ENCODE peak calls at places on chromosomes 7 and 10, in four cellular contexts. E is fibroblast of the aortic adventitia, W is neural crest cell, P is tibial artery. U is an unnamed sample.

GRCh38 chr7:2205036-2205780 is 27.5 kb downstream of the MAD1L1 start:
- DNase-seq in E (peak), P (peak), W (no peak), U (no peak)

GRCh38 chr7:130689683-130690082 is 3.3 kb upstream of the TSGA13 start:
- DNase-seq in W (no peak), E (no peak), P (no peak), U (no peak)

GRCh38 chr7:35702541-35702940 is 7.6 kb upstream of the HERPUD2 start:
- DNase-seq in W (no peak), P (no peak), E (no peak), U (no peak)

GRCh38 chr7:75888464-75889222 is 9.8 kb downstream of the RHBDD2 start:
- DNase-seq in E (no peak), W (no peak), P (peak), U (no peak)

GRCh38 chr7:151725844-151726770 is 150.8 kb downstream of the PRKAG2 start:
- DNase-seq in P (no peak), E (no peak), W (no peak), U (no peak)

GRCh38 chr10:49170632-49171325 is 17.4 kb downstream of the TMEM273 start:
- DNase-seq in P (no peak), W (no peak), E (no peak), U (no peak)

GRCh38 chr7:48140001-48140681 is 31.1 kb upstream of the ABCA13 start:
- DNase-seq in P (no peak), E (peak), W (no peak), U (no peak)

GRCh38 chr7:138833596-138833995 is 35.6 kb upstream of the ATP6V0A4 start:
- DNase-seq in W (no peak), P (no peak), E (no peak), U (no peak)

GRCh38 chr7:33986951-33987948 is 81.9 kb downstream of the BMPER start:
- DNase-seq in W (no peak), P (no peak), E (peak), U (no peak)

GRCh38 chr7:105399043-105399725 is 10.5 kb upstream of the SRPK2 start:
- DNase-seq in E (peak), P (no peak), W (no peak), U (no peak)

GRCh38 chr10:92082583-92083280 is 159.2 kb downstream of the BTAF1 start:
- DNase-seq in P (no peak), E (no peak), W (no peak), U (no peak)

GRCh38 chr7:81161459-81162075 is 242.7 kb upstream of the SEMA3C start:
- DNase-seq in P (no peak), W (no peak), E (peak), U (no peak)

GRCh38 chr7:94348142-94348541 is 46.6 kb upstream of the COL1A2 start:
- DNase-seq in W (no peak), P (no peak), E (peak), U (no peak)

GRCh38 chr10:80068270-80068669 is 10.2 kb upstream of the TMEM254 start:
- DNase-seq in W (no peak), E (no peak), P (no peak), U (no peak)

GRCh38 chr7:24911213-24911603 is 68.8 kb downstream of the OSBPL3 start:
- DNase-seq in E (peak), W (no peak), P (no peak), U (no peak)

GRCh38 chr10:8048281-8049008 is 6.0 kb upstream of the GATA3 start:
- DNase-seq in E (no peak), W (no peak), P (no peak), U (no peak)

GRCh38 chr7:71625534-71625933 is 493.6 kb downstream of the GALNT17 start:
- DNase-seq in P (no peak), E (no peak), W (no peak), U (no peak)

GRCh38 chr7:105649727-105650381 is 68.6 kb upstream of the EFCAB10 start:
- DNase-seq in E (peak), W (no peak), P (no peak), U (no peak)

GRCh38 chr10:109665321-109665720 is 258.0 kb downstream of the XPNPEP1 start:
- DNase-seq in E (no peak), W (no peak), P (no peak), U (no peak)

GRCh38 chr7:81402227-81402626 is 367.6 kb downstream of the HGF start:
- DNase-seq in E (no peak), P (no peak), W (no peak), U (no peak)

GRCh38 chr7:130881799-130882141 is 147.8 kb upstream of the KLF14 start:
- DNase-seq in P (no peak), E (no peak), W (no peak), U (no peak)

GRCh38 chr7:49718755-49719154 is 54.7 kb upstream of the VWC2 start:
- DNase-seq in W (no peak), P (no peak), E (no peak), U (no peak)

GRCh38 chr10:86330778-86331763 is 35.5 kb downstream of the GRID1 start:
- DNase-seq in P (peak), W (no peak), E (no peak), U (no peak)

GRCh38 chr7:105304040-105304895 is 84.5 kb downstream of the SRPK2 start:
- DNase-seq in E (peak), P (no peak), W (no peak), U (no peak)

GRCh38 chr7:1181591-1181990 is 21.6 kb upstream of the ZFAND2A start:
- DNase-seq in W (no peak), P (no peak), E (no peak), U (no peak)

GRCh38 chr7:66542528-66543373 is 85.9 kb upstream of the KCTD7 start:
- DNase-seq in W (no peak), E (peak), P (no peak), U (no peak)

GRCh38 chr10:89741126-89741762 is 39.9 kb downstream of the KIF20B start:
- DNase-seq in W (no peak), P (no peak), E (no peak), U (no peak)

GRCh38 chr7:143385891-143386781 is 5.0 kb downstream of the ZYX start:
- DNase-seq in P (peak), W (no peak), E (no peak), U (no peak)

GRCh38 chr7:79272066-79272669 is 181.3 kb downstream of the MAGI2 start:
- DNase-seq in W (no peak), P (no peak), E (peak), U (no peak)

GRCh38 chr10:88848499-88848898 is 3.1 kb downstream of the ANKRD22 start:
- DNase-seq in W (no peak), E (peak), P (no peak), U (no peak)

GRCh38 chr7:146067880-146068279 is 48.7 kb upstream of the CNTNAP2 start:
- DNase-seq in W (no peak), E (no peak), P (no peak), U (no peak)
- TF ChIP-seq CTCF in W (no peak), E (no peak), P (no peak), U (no peak)

GRCh38 chr7:4742051-4742573 is 33.3 kb upstream of the AP5Z1 start:
- DNase-seq in W (no peak), P (no peak), E (no peak), U (no peak)

GRCh38 chr7:4737300-4737699 is 38.1 kb upstream of the AP5Z1 start:
- DNase-seq in W (no peak), E (no peak), P (no peak), U (no peak)

GRCh38 chr7:4740796-4741195 is 34.6 kb upstream of the AP5Z1 start:
- DNase-seq in P (no peak), E (no peak), W (no peak), U (no peak)

GRCh38 chr7:4738711-4739527 is 36.5 kb upstream of the AP5Z1 start:
- DNase-seq in P (peak), E (peak), W (peak), U (peak)

DNA sequence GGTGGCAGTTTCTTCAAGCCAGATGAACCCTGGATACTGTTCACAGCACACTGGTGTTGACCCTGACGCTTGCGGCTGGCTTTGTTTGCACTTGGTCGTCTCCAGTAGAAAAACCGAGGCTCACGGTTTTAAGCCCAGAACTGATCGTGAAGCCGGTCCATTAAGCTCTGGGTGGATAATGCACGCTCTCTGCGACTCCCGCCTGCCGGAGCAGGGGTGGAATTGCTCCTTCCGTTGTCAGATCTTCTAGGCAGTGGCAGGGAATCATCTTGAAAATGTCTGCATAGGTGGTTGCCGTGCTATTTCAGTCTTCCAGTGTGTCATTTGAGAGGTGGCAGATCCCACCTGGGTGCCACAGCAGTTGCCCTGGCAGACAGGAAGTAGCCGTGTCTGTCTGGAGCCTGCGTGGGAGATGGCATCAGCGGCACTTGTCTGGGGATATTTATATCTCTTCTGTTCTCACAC is 35.9 kb upstream of the AP5Z1 start:
- DNase-seq in P (no peak), E (peak), W (no peak), U (no peak)
- TF ChIP-seq CTCF in P (peak), E (peak), W (peak), U (no peak)

DNA sequence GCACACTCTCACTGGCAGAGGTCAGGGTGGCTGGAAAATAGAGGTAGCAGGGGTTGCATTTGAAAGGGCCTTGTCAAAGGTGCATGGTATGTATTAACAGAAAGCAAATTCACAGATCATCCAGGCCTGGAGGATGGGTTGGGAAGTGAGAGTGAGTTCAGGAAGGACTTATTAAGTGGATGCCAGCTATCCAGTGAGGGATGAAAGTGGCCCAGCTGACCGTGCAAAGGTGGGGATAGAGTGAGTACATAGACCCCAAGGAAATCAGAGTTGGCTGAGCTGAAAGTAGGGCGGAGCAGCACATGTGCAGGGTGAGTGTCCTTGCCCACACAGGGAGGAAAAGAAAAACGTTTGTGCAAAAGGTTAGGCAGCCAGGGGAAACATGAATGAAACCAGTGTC is 58.1 kb downstream of the HECW1 start:
- DNase-seq in P (no peak), E (no peak), W (no peak), U (no peak)
- TF ChIP-seq CTCF in P (no peak), E (no peak), W (no peak), U (no peak)

GRCh38 chr10:113517893-113518240 is 35.0 kb upstream of the HABP2 start:
- DNase-seq in P (no peak), W (no peak), E (no peak), U (no peak)

GRCh38 chr10:113520606-113521481 is 32.0 kb upstream of the HABP2 start:
- DNase-seq in P (peak), W (peak), E (peak), U (peak)

GRCh38 chr10:113518816-113519591 is 33.8 kb upstream of the HABP2 start:
- DNase-seq in E (no peak), W (no peak), P (no peak), U (no peak)

GRCh38 chr10:113518415-113518814 is 34.4 kb upstream of the HABP2 start:
- DNase-seq in W (no peak), P (no peak), E (no peak), U (no peak)

DNA sequence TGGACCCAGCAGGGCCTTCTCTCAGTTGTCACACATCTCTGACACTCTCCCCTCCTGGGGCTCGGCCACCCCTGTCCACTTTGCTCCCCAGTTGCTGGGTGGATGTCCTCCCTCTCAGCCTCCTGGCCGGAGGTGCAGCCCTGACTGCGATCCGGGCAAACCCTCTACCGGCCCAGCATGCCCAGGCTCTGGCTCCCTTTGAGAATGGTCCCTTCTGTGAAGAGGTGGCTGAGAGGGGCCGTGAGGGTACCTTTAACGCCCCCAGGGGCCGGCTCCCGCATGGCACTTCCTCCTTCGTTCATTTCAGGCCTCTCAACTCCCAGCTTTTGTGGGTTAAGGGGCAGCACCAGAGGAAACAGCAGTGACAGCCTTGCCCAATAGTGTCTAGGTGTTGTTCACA is 33.2 kb upstream of the HABP2 start:
- DNase-seq in P (no peak), W (no peak), E (no peak), U (no peak)
- TF ChIP-seq CTCF in P (no peak), W (no peak), E (no peak), U (no peak)

DNA sequence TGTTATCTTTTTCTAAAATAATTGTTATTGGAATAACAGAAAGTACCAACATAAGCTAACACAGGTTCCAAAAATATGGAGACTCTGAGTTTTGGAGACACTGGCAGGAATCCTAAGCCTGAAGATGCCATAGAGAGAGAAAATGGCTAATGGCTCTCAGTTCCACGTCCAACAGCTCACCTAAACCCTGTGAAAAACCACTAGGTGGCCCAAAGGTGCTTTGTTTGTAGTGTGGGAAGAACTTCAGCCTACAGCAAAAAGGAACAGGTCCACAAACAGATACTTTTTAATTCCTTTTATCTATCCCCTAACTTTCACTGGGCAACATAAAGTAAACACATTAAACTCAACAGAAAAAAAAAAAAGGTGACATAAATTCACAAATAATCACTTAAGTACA is 272.3 kb downstream of the SEMA3D start:
- DNase-seq in E (no peak), P (no peak), W (no peak), U (no peak)
- TF ChIP-seq CTCF in E (peak), P (no peak), W (no peak), U (no peak)

GRCh38 chr7:20176552-20177242 is 40.5 kb downstream of the MACC1 start:
- DNase-seq in W (no peak), P (no peak), E (no peak), U (no peak)
- TF ChIP-seq CTCF in W (no peak), P (no peak), E (no peak), U (no peak)

U was measured in nephron progenitor cell.